ENCODE peak calls at places on chromosomes 4 and X, in four cellular contexts. P, U, X and E are unnamed samples.

GRCh38 chrX:154546354-154547244 is at the start of gene G6PD:
- DNase-seq in P (peak), X (no peak), U (peak), E (peak)

GRCh38 chr4:31984872-31985271 is 1264.7 kb downstream of the PCDH7 start:
- DNase-seq in P (no peak), U (no peak), X (no peak), E (no peak)

GRCh38 chr4:48047421-48047844 is 30.9 kb downstream of the NIPAL1 start:
- DNase-seq in U (no peak), X (peak), P (no peak), E (no peak)

GRCh38 chr4:1305781-1306455 is 16.2 kb downstream of the MAEA start:
- DNase-seq in U (no peak), X (no peak), P (no peak), E (no peak)

GRCh38 chr4:7191546-7192251 is 639 bp upstream of the SORCS2 start:
- DNase-seq in X (no peak), U (no peak), P (no peak), E (no peak)

GRCh38 chrX:107718156-107718621 is 57.4 kb downstream of the TSC22D3 start:
- DNase-seq in X (no peak), U (peak), P (peak), E (peak)

GRCh38 chr4:41880022-41880837 is 55.0 kb upstream of the TMEM33 start:
- DNase-seq in P (no peak), U (no peak), X (no peak), E (no peak)

GRCh38 chr4:124277691-124278090 is 434.8 kb downstream of the ANKRD50 start:
- DNase-seq in P (no peak), U (no peak), X (no peak), E (no peak)

GRCh38 chr4:3705236-3705987 is 60.8 kb upstream of the ADRA2C start:
- DNase-seq in X (no peak), P (no peak), U (no peak), E (no peak)

GRCh38 chr4:141155586-141155985 is 22.3 kb upstream of the RNF150 start:
- DNase-seq in X (no peak), U (no peak), P (no peak), E (no peak)

GRCh38 chr4:108117473-108118182 is 51.1 kb downstream of the LEF1 start:
- DNase-seq in X (no peak), U (peak), P (peak), E (peak)
- TF ChIP-seq FOXM1 in X (no peak), U (no peak), P (no peak), E (no peak)

GRCh38 chr4:40728341-40728740 is 21.4 kb upstream of the NSUN7 start:
- DNase-seq in U (no peak), X (no peak), P (peak), E (no peak)

GRCh38 chr4:40729555-40729954 is 20.2 kb upstream of the NSUN7 start:
- DNase-seq in X (no peak), U (no peak), P (no peak), E (no peak)

GRCh38 chr4:40734497-40734896 is 15.3 kb upstream of the NSUN7 start:
- DNase-seq in P (no peak), U (no peak), X (no peak), E (no peak)

GRCh38 chr4:40733752-40734151 is 16.0 kb upstream of the NSUN7 start:
- DNase-seq in P (no peak), U (no peak), X (no peak), E (no peak)

GRCh38 chr4:40731792-40732245 is 17.9 kb upstream of the NSUN7 start:
- DNase-seq in X (no peak), P (peak), U (no peak), E (no peak)
- TF ChIP-seq FOXK2 in X (no peak), P (no peak), U (no peak), E (no peak)

GRCh38 chr4:4771160-4771559 is 88.3 kb upstream of the MSX1 start:
- DNase-seq in X (no peak), U (no peak), P (no peak), E (no peak)
- TF ChIP-seq FOXM1 in X (no peak), U (no peak), P (no peak), E (no peak)

GRCh38 chrX:111282141-111282540 is 11.9 kb upstream of the CAPN6 start:
- DNase-seq in U (no peak), P (no peak), X (no peak), E (no peak)
- TF ChIP-seq FOXK2 in U (no peak), P (no peak), X (no peak), E (no peak)

GRCh38 chr4:23438764-23439163 is 451.1 kb downstream of the PPARGC1A start:
- DNase-seq in P (no peak), U (no peak), X (no peak), E (no peak)
- TF ChIP-seq FOXM1 in P (no peak), U (no peak), X (no peak), E (no peak)